ENCODE peak calls at places on chromosomes 3 and 15, in four cellular contexts. Q is ovary, X is A549, L is Peyer's patch. E is an unnamed sample.

GRCh38 chr3:50008931-50009330 is 69.0 kb downstream of the RBM6 start:
- DNase-seq in Q (no peak), X (peak), L (no peak), E (no peak)

GRCh38 chr15:31554261-31554660 is 227.6 kb downstream of the KLF13 start:
- DNase-seq in Q (peak), X (no peak), L (no peak), E (no peak)

GRCh38 chr3:4290272-4290893 is 12.8 kb upstream of the SETMAR start:
- DNase-seq in Q (peak), X (peak), L (peak), E (peak)

GRCh38 chr3:188294823-188295487 is 141.0 kb downstream of the LPP start:
- DNase-seq in Q (peak), X (peak), L (no peak), E (no peak)

GRCh38 chr15:39594764-39595620 is 14.1 kb downstream of the THBS1 start:
- DNase-seq in Q (no peak), X (no peak), L (no peak), E (no peak)

GRCh38 chr15:92749172-92749571 is 93.6 kb upstream of the FAM174B start:
- DNase-seq in Q (no peak), X (no peak), L (no peak), E (no peak)

GRCh38 chr3:189513281-189514151 is 117.7 kb upstream of the TP63 start:
- DNase-seq in Q (no peak), X (peak), L (peak), E (peak)

GRCh38 chr3:43246956-43247355 is 39.4 kb upstream of the SNRK start:
- DNase-seq in Q (no peak), X (no peak), L (peak), E (peak)

GRCh38 chr15:70251246-70251990 is 153.7 kb upstream of the TLE3 start:
- DNase-seq in Q (peak), X (no peak), L (no peak), E (no peak)

GRCh38 chr3:124962403-124962940 is 27.9 kb upstream of the MUC13 start:
- DNase-seq in Q (no peak), X (no peak), L (no peak), E (no peak)

GRCh38 chr15:63997715-63998442 is 48.4 kb downstream of the DAPK2 start:
- DNase-seq in Q (no peak), X (no peak), L (no peak), E (no peak)

DNA sequence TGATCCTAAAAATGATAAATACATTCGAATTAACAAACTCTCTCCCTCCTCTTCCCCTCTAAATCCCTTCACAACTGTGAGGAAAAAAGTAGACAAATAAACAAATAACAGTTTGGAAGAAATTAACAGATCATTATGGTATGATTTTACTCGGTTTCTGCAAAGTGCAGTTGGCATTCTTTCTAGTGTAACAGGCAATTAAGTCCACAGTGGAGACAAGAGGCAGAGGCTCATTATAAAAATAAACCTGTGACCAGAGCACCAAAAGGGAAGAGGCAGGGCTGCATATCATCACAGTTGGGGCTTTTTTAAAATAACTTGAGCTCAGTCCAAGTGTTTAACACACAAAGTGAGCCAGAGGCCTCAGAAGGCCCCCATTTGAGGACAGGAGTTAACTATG is 134.8 kb downstream of the MEX3B start:
- DNase-seq in Q (no peak), X (no peak), L (no peak), E (no peak)
- TF ChIP-seq POLR2A in Q (no peak), X (no peak), L (no peak), E (no peak)

DNA sequence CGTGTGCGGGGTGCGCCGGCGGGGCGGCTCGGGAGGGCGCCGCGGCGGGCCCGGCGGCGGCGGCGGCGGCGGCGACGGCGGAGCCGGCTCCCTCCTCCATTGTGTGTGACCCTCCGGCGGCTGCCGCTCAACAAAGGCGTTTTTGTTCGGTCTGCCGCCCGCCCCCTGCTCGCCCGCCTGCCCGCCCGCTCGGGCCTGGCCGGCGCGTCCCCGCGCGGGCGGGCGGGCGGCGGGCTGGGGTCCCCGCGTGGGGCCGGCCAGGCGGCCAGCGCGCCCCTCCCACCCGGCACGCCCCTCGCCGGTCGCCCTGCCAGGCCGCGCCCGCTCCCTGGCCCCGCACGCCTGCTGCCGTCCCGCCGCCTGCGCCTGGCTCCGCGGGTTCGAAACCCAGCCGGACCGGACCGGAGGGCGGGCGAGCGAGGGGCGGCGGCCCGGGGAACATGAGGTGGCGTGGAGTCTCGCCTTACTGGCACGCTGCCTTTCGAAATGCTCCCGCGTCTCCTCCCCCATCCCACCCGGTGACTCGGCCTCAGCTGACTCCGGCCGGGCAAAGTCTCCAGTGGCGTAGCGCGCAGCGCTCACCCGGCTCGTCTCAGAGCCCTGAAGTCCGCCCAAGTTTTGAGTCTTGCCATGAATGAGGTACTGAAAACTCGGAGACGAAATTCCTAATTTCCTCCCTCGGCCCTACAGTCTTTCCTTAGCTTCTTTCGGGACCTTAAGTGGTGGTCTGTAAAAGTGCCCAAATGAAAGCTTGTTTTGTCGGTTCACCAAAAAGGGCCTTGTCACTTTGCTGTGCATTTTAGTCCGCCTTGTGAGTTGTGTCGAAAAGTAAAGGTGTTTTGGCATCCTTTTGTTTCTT is 604 bp downstream of the MAPK6 start:
- DNase-seq in Q (peak), X (peak), L (peak), E (peak)
- TF ChIP-seq POLR2A in Q (peak), X (peak), L (peak), E (peak)

GRCh38 chr3:114056130-114057010 is at the start of the genes CCDC191 and QTRT2:
- DNase-seq in Q (peak), X (peak), L (peak), E (peak)
- TF ChIP-seq POLR2A in Q (no peak), X (peak), L (peak), E (peak)

GRCh38 chr15:55588070-55588817 is at the start of gene PYGO1:
- DNase-seq in Q (peak), X (peak), L (no peak), E (peak)
- TF ChIP-seq POLR2A in Q (peak), X (peak), L (no peak), E (no peak)

DNA sequence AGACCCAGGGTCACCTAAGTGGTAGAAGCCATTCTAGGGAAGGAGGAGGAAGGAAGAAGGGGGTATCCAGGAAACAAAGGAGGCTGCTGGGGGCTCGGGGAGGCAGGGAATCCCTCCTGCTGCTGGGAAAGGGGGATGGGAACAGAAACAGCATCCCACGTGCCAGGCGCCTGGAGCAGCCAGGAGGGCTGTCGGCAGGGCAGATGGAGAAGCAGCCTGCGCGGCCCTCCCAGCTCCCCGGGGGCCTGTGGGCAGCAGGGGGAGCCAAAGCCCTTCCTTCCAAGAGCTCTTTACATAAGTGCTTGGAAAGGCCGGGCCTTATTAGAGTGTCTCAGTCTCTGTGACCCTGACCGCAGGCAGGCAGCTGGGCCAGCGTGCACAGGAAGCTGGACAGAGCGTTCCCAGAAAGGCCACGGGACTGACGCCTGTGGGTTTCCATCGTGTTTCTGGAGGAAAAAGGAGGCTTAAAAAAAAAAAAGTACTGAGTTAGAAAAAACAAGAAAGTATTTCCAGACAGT is 24.8 kb downstream of the LOXL1 start:
- DNase-seq in Q (peak), X (peak), L (peak), E (peak)
- TF ChIP-seq POLR2A in Q (no peak), X (no peak), L (no peak), E (no peak)

GRCh38 chr15:53384417-53384816 is 375.0 kb downstream of the WDR72 start:
- DNase-seq in Q (no peak), X (peak), L (no peak), E (peak)

DNA sequence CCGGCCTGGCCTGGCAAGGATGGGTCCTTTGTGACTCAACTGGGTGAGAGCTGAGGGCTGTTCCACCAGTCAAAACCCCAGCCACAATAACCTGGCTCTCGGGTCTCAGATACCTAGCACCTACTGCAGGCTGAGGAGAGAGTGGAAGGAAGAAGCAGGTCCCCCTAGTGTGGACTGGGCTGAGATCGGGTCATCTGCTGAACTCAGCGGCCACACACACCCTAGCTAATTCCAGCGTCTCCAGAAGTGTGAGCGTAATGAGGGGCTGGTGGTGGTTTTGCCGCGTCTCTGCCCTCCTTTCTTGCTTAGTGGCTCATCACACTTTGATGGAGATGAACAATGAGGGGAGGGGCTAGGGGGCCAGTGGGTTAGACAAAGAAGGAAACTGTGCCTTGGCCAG is 370.2 kb downstream of the WDR72 start:
- DNase-seq in Q (no peak), X (no peak), L (no peak), E (no peak)
- TF ChIP-seq POLR2A in Q (no peak), X (no peak), L (no peak), E (no peak)

E was measured in transverse colon.